ENCODE peak calls at places on chromosomes 12 and 14, in six cellular contexts. Z, H, B, C, W and G are unnamed samples.

GRCh38 chr12:108440736-108441135 is 74.3 kb upstream of the FICD start:
- DNase-seq in Z (no peak), H (no peak), B (no peak), C (no peak), W (no peak), G (no peak)

GRCh38 chr12:43029971-43030370 is 440.4 kb upstream of the PRICKLE1 start:
- DNase-seq in Z (no peak), H (no peak), B (no peak), C (no peak), W (no peak), G (no peak)

GRCh38 chr14:76917759-76918175 is 91.6 kb downstream of the LRRC74A start:
- DNase-seq in Z (no peak), H (no peak), B (no peak), C (no peak), W (no peak), G (no peak)

GRCh38 chr12:72465940-72466630 is 193.9 kb downstream of the TRHDE start:
- DNase-seq in Z (no peak), H (no peak), B (no peak), C (no peak), W (no peak), G (no peak)

GRCh38 chr12:120369476-120370342 is 745 bp upstream of the MSI1 start:
- DNase-seq in Z (no peak), H (no peak), B (no peak), C (no peak), W (no peak), G (no peak)

GRCh38 chr12:5154091-5154490 is 110.4 kb downstream of the KCNA5 start:
- DNase-seq in Z (no peak), H (no peak), B (no peak), C (no peak), W (no peak), G (no peak)

GRCh38 chr12:64900540-64900939 is 76.1 kb downstream of the TBC1D30 start:
- DNase-seq in Z (no peak), H (no peak), B (peak), C (no peak), W (no peak), G (no peak)

GRCh38 chr12:104219908-104220404 is 4.4 kb downstream of the TXNRD1 start:
- DNase-seq in Z (peak), H (peak), B (peak), C (peak), W (peak), G (peak)